ENCODE peak calls at places on chromosomes 5 and 9, in seven cellular contexts. T, K, E, J, V, U and S are unnamed samples.

GRCh38 chr5:171416160-171417049 is 3.0 kb upstream of the FGF18 start:
- DNase-seq in T (no peak), K (no peak), E (peak), J (no peak), V (no peak), U (no peak), S (no peak)

GRCh38 chr5:64872044-64872443 is 103.3 kb downstream of the CWC27 start:
- DNase-seq in T (no peak), K (no peak), E (no peak), J (no peak), V (no peak), U (no peak), S (no peak)

GRCh38 chr9:134268308-134268724 is 57.9 kb upstream of the RXRA start:
- DNase-seq in T (no peak), K (no peak), E (no peak), J (peak), V (no peak), U (peak), S (no peak)

GRCh38 chr5:176610430-176610763 is 441 bp upstream of the GPRIN1 start:
- DNase-seq in T (no peak), K (peak), E (no peak), J (no peak), V (peak), U (no peak), S (peak)

GRCh38 chr9:131960311-131960710 is 119.4 kb downstream of the MED27 start:
- DNase-seq in T (no peak), K (no peak), E (no peak), J (no peak), V (no peak), U (no peak), S (no peak)

GRCh38 chr9:91178281-91179236 is 183.2 kb downstream of the AUH start:
- DNase-seq in T (no peak), K (no peak), E (peak), J (no peak), V (no peak), U (no peak), S (no peak)

GRCh38 chr5:150636391-150637244 is 3.8 kb upstream of the SYNPO start:
- DNase-seq in T (no peak), K (peak), E (no peak), J (no peak), V (no peak), U (no peak), S (no peak)

GRCh38 chr9:107142896-107143603 is 140.0 kb upstream of the RAD23B start:
- DNase-seq in T (no peak), K (no peak), E (no peak), J (no peak), V (no peak), U (no peak), S (no peak)

GRCh38 chr9:69579032-69579748 is 93.0 kb downstream of the APBA1 start:
- DNase-seq in T (no peak), K (no peak), E (no peak), J (no peak), V (no peak), U (no peak), S (no peak)

GRCh38 chr9:4617752-4618151 is 44.3 kb upstream of the PLPP6 start:
- DNase-seq in T (no peak), K (no peak), E (no peak), J (no peak), V (no peak), U (no peak), S (no peak)

GRCh38 chr5:137345396-137345795 is 153.7 kb downstream of the SPOCK1 start:
- DNase-seq in T (no peak), K (no peak), E (no peak), J (no peak), V (no peak), U (no peak), S (no peak)

GRCh38 chr9:21852751-21853150 is 50.3 kb downstream of the MTAP start:
- DNase-seq in T (no peak), K (no peak), E (no peak), J (peak), V (no peak), U (no peak), S (no peak)

GRCh38 chr5:79488775-79489174 is 25.2 kb downstream of the HOMER1 start:
- DNase-seq in T (no peak), K (no peak), E (no peak), J (no peak), V (no peak), U (no peak), S (no peak)

GRCh38 chr9:112764837-112765236 is 14.3 kb downstream of the SNX30 start:
- DNase-seq in T (no peak), K (no peak), E (no peak), J (no peak), V (peak), U (peak), S (peak)

DNA sequence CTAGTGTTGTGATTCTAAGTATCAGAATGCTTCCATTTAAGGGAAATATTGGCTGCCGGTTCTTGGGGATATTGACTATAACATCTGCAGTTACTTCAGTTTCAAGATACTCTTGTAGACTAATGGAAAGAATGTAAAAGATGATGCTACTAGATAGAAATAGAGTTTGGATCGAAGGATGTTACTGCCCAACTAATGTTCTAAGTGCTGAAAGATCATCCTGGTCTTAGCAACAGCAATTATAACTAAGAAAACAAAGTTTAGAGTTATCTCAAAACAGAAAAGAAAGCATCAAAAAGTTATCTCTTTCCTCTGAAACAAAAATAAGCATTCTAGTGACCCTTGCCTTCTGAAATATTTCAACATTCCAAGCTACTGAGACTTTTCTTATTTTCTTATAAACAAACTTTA is 49.9 kb downstream of the ITGA1 start:
- DNase-seq in T (no peak), K (no peak), E (no peak), J (no peak), V (no peak), U (no peak), S (no peak)
- TF ChIP-seq JUND in T (no peak), K (no peak), E (no peak), J (no peak), V (no peak), U (no peak), S (no peak)

GRCh38 chr5:160297776-160298175 is 14.6 kb downstream of the CCNJL start:
- DNase-seq in T (no peak), K (no peak), E (no peak), J (no peak), V (no peak), U (no peak), S (no peak)
- TF ChIP-seq JUND in T (no peak), K (no peak), E (no peak), J (no peak), V (no peak), U (no peak), S (no peak)

DNA sequence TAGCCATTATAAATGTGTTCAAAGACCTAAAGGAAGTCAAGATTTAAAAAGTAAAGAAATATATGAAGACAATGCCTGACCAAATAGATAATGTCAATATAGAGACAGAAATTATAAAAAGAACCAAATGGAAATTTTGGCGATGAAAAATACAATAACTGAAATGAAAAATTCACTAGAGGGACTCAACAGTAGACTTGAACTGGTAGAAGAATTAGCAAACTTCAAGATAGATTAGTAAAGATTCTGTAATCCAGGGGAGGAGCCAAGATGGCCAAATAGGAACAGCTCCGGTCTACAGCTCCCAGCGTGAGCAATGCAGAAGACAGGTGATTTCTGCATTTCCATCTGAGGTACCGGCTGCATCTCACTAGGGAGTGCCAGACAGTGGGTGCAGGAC is 433.2 kb downstream of the HINT1 start:
- DNase-seq in T (no peak), K (no peak), E (no peak), J (no peak), V (no peak), U (no peak), S (no peak)
- TF ChIP-seq JUND in T (no peak), K (no peak), E (no peak), J (no peak), V (no peak), U (no peak), S (no peak)

GRCh38 chr9:114047717-114048116 is 30.4 kb downstream of the AMBP start:
- DNase-seq in T (peak), K (no peak), E (peak), J (no peak), V (no peak), U (peak), S (peak)
- TF ChIP-seq JUND in T (no peak), K (no peak), E (no peak), J (no peak), V (no peak), U (no peak), S (no peak)

DNA sequence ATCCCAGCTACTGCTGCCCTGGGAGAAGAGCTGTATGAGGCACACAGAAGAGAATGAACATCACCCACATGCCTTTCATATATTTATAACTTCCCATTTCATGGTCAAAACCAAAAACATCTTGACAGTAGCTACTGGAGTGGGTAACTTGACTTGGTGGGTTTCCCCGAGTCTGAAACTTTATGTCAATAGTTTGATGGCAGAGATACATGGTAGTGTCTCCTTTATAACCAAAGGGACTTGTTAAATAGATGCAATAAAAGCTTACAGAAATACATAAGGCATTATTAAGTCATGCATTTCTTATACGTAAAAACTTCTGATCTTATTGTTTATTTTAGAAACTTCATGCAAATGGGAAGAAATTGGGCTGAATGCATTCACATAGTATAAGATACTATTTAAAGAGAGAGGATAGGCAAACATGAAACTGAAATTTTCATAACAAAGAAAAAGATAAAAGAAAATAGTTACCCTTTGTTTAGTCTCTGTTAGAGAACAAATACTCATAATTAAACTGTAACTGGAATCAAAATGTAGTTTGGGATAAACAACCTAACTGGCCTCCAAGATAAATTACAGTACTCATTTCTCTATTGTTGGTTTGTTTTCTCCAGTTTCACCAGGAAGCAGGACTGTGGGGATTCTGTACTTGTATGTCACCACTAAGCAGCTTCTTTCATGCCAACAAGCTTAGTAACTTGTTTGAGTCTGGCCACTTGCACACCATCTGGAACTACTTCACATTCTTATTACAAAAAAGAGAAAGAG is 459.3 kb upstream of the MEF2C start:
- DNase-seq in T (no peak), K (no peak), E (no peak), J (peak), V (no peak), U (no peak), S (no peak)
- TF ChIP-seq JUND in T (no peak), K (peak), E (no peak), J (no peak), V (no peak), U (no peak), S (no peak)

DNA sequence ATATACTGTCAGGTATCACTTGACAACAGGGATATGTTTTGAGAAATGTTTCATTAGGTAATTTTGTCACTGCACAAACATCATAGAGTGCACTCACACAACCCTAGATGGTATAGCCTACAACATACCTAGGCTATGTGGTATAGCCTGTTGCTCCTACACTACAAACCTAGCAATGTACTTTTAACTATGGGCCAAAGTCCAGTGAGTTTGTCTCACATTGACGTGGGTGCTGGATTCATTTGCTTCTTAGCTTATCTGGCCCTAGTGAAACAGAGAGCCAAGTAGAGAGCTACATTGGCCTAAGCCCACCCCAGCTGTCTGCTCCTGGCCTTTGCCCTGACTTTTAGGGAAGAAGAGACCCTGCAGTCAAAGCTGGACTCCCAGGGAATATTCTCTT is 180.7 kb upstream of the EGFLAM start:
- DNase-seq in T (no peak), K (no peak), E (no peak), J (no peak), V (no peak), U (peak), S (no peak)
- TF ChIP-seq JUND in T (no peak), K (no peak), E (no peak), J (no peak), V (no peak), U (no peak), S (no peak)

GRCh38 chr9:111231801-111232580 is 98.0 kb downstream of the OR2K2 start:
- DNase-seq in T (no peak), K (no peak), E (no peak), J (no peak), V (no peak), U (no peak), S (no peak)

GRCh38 chr9:111233963-111234362 is 96.1 kb downstream of the OR2K2 start:
- DNase-seq in T (no peak), K (no peak), E (no peak), J (no peak), V (no peak), U (no peak), S (no peak)

GRCh38 chr9:111232997-111233790 is 96.8 kb downstream of the OR2K2 start:
- DNase-seq in T (no peak), K (no peak), E (no peak), J (no peak), V (no peak), U (no peak), S (no peak)

GRCh38 chr9:111237447-111237846 is 92.6 kb downstream of the OR2K2 start:
- DNase-seq in T (no peak), K (no peak), E (no peak), J (peak), V (no peak), U (no peak), S (no peak)

DNA sequence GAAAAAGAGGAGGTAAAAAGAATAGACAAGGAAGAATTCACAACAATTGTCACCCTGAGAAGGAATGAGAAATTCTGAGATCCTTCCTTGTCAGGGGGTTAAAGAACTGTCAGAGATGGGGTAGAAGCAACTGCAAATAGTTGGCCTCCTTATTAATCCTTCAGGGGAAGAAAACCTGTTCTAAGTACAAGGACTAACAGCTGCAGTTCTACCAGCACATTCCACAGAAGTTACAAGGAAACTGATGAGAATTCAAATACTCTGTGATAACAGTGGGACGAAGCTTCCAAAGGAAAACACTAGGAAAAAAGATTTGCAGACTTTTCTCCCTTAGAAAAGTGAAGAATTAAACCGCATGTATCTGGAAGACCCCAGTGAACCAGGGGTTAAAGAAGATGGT is 93.7 kb downstream of the OR2K2 start:
- DNase-seq in T (no peak), K (no peak), E (no peak), J (no peak), V (no peak), U (no peak), S (no peak)
- TF ChIP-seq JUND in T (no peak), K (no peak), E (no peak), J (no peak), V (no peak), U (no peak), S (no peak)

GRCh38 chr9:126057036-126057435 is 269.6 kb upstream of the MVB12B start:
- DNase-seq in T (no peak), K (no peak), E (no peak), J (no peak), V (no peak), U (no peak), S (no peak)
- TF ChIP-seq JUND in T (no peak), K (no peak), E (no peak), J (no peak), V (no peak), U (no peak), S (no peak)

GRCh38 chr9:136252846-136253245 is 7.2 kb upstream of the QSOX2 start:
- DNase-seq in T (no peak), K (no peak), E (no peak), J (no peak), V (no peak), U (no peak), S (no peak)

GRCh38 chr9:136255896-136256890 is 10.6 kb upstream of the QSOX2 start:
- DNase-seq in T (no peak), K (no peak), E (no peak), J (no peak), V (peak), U (no peak), S (peak)

GRCh38 chr9:136254381-136255165 is 9.0 kb upstream of the QSOX2 start:
- DNase-seq in T (no peak), K (no peak), E (no peak), J (no peak), V (no peak), U (no peak), S (no peak)

GRCh38 chr9:136253246-136254130 is 7.9 kb upstream of the QSOX2 start:
- DNase-seq in T (no peak), K (no peak), E (no peak), J (no peak), V (no peak), U (no peak), S (no peak)

GRCh38 chr9:136255166-136255538 is 9.5 kb upstream of the QSOX2 start:
- DNase-seq in T (no peak), K (no peak), E (no peak), J (no peak), V (peak), U (peak), S (no peak)
- TF ChIP-seq JUND in T (no peak), K (no peak), E (no peak), J (no peak), V (no peak), U (no peak), S (no peak)